ENCODE peak calls at places on chromosomes 1 and 21, in seven cellular contexts. Z is fibroblast of lung, C is trophoblast cell, E is neural progenitor cell, S is SK-N-SH, X is PC-9, Q is Karpas-422. T is an unnamed sample. For H3K79me2, the result is how much of the 10 kb centered on the place peaks cover.

GRCh38 chr1:29683472-29683871 is 447.1 kb downstream of the PTPRU start:
- DNase-seq in Z (no peak), C (no peak), E (no peak), S (no peak), X (no peak), Q (no peak), T (no peak)

GRCh38 chr1:24946861-24947658 is 17.0 kb upstream of the RUNX3 start:
- DNase-seq in Z (peak), C (no peak), E (no peak), S (no peak), X (no peak), Q (no peak), T (peak)

GRCh38 chr21:26007911-26008579 is 162.5 kb downstream of the APP start:
- DNase-seq in Z (peak), C (no peak), E (no peak), S (no peak), X (no peak), Q (no peak), T (peak)

GRCh38 chr1:220928320-220928719 is 49.1 kb downstream of the HLX start:
- DNase-seq in Z (no peak), C (no peak), E (no peak), S (no peak), X (no peak), Q (no peak), T (no peak)

GRCh38 chr21:15732290-15732995 is 2.7 kb downstream of the USP25 start:
- DNase-seq in Z (peak), C (peak), E (no peak), S (no peak), X (no peak), Q (peak), T (no peak)

GRCh38 chr1:47213230-47213676 is 18.8 kb downstream of the TAL1 start:
- DNase-seq in Z (no peak), C (no peak), E (no peak), S (no peak), X (no peak), Q (no peak), T (no peak)

GRCh38 chr21:23534833-23535232 is 2072.4 kb downstream of the MRPL39 start:
- DNase-seq in Z (no peak), C (no peak), E (no peak), S (no peak), X (no peak), Q (no peak), T (no peak)

GRCh38 chr1:94316183-94316582 is 78.8 kb upstream of the ARHGAP29 start:
- DNase-seq in Z (no peak), C (no peak), E (no peak), S (no peak), X (no peak), Q (no peak), T (no peak)

GRCh38 chr1:201214461-201214860 is 23.8 kb downstream of the IGFN1 start:
- DNase-seq in Z (no peak), C (no peak), E (peak), S (no peak), X (no peak), Q (peak), T (peak)

GRCh38 chr1:225999912-226000337 is 782 bp upstream of the SDE2 start:
- DNase-seq in Z (no peak), C (peak), E (no peak), S (no peak), X (no peak), Q (peak), T (peak)

GRCh38 chr1:198750081-198750480 is 111.2 kb downstream of the PTPRC start:
- DNase-seq in Z (no peak), C (no peak), E (no peak), S (no peak), X (no peak), Q (no peak), T (no peak)

GRCh38 chr1:167517535-167518330 is 596 bp downstream of the CD247 start:
- DNase-seq in Z (no peak), C (peak), E (no peak), S (no peak), X (peak), Q (no peak), T (no peak)

GRCh38 chr1:147676306-147677085 is 6.2 kb upstream of the ACP6 start:
- DNase-seq in Z (peak), C (no peak), E (no peak), S (no peak), X (peak), Q (no peak), T (peak)

DNA sequence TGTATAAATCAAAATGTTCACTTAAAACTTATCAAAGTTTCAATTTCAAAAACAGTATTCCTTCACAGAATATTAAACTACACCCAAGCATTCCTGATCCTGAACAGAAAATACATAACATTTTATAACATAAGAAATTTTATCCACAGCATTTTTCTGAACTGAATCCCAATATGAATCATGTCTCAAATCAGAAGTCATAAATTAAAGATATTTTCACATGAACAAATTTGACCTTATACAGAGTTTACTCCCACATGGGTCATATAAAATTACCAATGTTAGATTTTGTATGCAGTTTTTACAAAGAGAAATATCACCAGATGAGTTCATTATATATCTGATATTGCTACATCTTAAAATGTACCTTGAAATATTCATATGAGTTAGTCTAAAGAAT is 48.6 kb upstream of the ASPM start:
- DNase-seq in Z (no peak), C (no peak), E (no peak), S (no peak), X (no peak), Q (no peak), T (no peak)
- H3K79me2 ChIP-seq in Z (under half), C (under half), E (half or more), S (half or more), X (under half), Q (half or more), T (half or more)

GRCh38 chr1:214469290-214469689 is 82.1 kb downstream of the PTPN14 start:
- DNase-seq in Z (no peak), C (no peak), E (no peak), S (no peak), X (no peak), Q (no peak), T (no peak)

GRCh38 chr1:214463596-214463995 is 87.8 kb downstream of the PTPN14 start:
- DNase-seq in Z (peak), C (no peak), E (peak), S (no peak), X (no peak), Q (no peak), T (no peak)

GRCh38 chr1:214464303-214465287 is 86.8 kb downstream of the PTPN14 start:
- DNase-seq in Z (no peak), C (peak), E (no peak), S (no peak), X (no peak), Q (no peak), T (no peak)

GRCh38 chr1:214470132-214470531 is 81.3 kb downstream of the PTPN14 start:
- DNase-seq in Z (no peak), C (no peak), E (no peak), S (no peak), X (no peak), Q (no peak), T (no peak)

DNA sequence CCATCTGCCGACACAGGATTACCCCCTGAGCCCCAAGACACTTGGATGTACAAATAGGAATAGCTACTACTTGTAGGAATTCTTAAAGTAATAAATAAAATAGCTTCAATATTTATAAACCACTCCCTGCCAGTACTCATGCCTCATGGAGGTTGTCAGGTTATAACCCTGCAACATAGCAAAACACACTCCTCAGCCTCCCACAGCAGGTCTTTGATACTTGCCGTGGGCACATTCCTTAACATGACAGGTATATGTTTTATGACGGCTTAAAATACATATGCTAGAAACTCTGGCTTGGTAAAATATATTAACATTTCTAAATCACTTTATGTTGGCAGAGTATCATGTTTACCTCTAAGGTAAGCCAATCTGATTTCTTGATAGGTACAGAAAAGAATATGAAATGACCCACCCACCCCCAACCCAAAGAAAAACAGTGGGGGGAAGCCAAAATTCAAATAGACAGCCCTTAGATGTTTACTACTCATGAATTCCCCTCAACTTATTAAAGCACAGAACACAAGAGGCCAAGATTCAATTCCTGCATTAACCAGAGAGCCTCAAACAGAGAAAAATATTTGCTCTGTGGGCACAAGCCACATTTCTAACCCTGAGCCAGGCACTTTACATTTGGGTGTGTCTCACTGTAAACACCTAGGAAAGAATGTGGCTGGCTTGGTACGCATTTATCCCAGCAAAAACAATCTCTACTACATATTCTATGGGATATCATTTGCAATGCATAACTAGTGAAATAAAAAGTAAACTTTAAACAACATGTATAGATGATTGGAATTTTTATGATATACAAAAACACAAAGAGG is 84.4 kb downstream of the PTPN14 start:
- DNase-seq in Z (no peak), C (peak), E (no peak), S (no peak), X (peak), Q (no peak), T (peak)
- H3K4me3 ChIP-seq in Z (no peak), C (no peak), E (no peak), S (no peak), X (no peak), Q (no peak), T (no peak)

DNA sequence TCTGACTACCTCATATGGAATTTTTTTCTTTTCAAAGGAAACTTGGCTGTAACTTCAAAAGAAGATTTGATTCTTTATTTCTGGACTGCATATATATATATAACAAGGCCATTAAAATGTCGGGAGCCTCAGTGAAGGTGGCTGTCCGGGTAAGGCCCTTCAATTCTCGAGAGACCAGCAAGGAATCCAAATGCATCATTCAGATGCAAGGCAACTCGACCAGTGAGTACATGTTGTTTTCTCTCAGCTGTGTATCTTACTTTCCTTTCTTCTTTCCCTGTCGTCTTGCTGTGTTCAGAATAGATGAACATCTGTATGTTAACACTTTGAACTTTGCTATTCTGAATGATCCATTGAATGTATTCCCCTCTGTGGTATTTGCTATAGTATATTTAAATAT is 21.8 kb downstream of the KIF1B start:
- DNase-seq in Z (no peak), C (no peak), E (no peak), S (no peak), X (no peak), Q (no peak), T (peak)
- H3K79me2 ChIP-seq in Z (under half), C (under half), E (half or more), S (half or more), X (under half), Q (under half), T (half or more)

GRCh38 chr1:67685067-67685557 is at the start of gene GADD45A:
- DNase-seq in Z (peak), C (peak), E (peak), S (peak), X (peak), Q (peak), T (peak)
- H3K4me3 ChIP-seq in Z (peak), C (peak), E (peak), S (peak), X (peak), Q (peak), T (peak)

DNA sequence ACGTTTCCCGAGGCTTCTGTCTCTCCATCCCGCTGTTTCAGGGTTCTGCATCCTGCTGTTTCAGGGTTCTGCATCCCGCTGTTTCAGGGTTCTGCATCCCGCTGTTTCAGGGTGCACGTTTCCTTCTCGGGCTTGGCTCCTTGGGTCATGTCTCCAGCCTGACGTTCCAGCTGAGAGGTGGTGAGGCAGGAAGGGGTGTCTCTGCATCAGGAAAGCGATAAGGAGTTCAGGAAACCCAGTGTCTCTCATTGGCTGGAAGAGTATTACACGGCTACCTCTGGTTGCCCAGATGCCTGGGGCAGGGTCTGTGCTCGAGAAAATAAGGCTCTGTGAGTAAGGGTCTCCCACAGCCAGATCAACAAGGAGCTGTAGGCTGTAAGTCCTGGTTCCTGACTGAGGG is 21.1 kb downstream of the ADARB1 start:
- DNase-seq in Z (no peak), C (no peak), E (no peak), S (no peak), X (no peak), Q (no peak), T (no peak)
- H3K79me2 ChIP-seq in Z (under half), C (under half), E (under half), S (under half), X (under half), Q (under half), T (half or more)

GRCh38 chr21:45127937-45128336 is 53.6 kb downstream of the ADARB1 start:
- DNase-seq in Z (no peak), C (no peak), E (no peak), S (no peak), X (no peak), Q (no peak), T (no peak)

GRCh38 chr21:45129231-45129923 is 55.0 kb downstream of the ADARB1 start:
- DNase-seq in Z (peak), C (peak), E (no peak), S (no peak), X (peak), Q (no peak), T (peak)

GRCh38 chr21:45131537-45131999 is 57.2 kb downstream of the ADARB1 start:
- DNase-seq in Z (no peak), C (no peak), E (no peak), S (no peak), X (no peak), Q (no peak), T (no peak)

GRCh38 chr21:45128613-45129226 is 54.3 kb downstream of the ADARB1 start:
- DNase-seq in Z (peak), C (peak), E (peak), S (peak), X (peak), Q (peak), T (peak)

GRCh38 chr21:45130324-45130774 is 56.0 kb downstream of the ADARB1 start:
- DNase-seq in Z (peak), C (peak), E (no peak), S (no peak), X (no peak), Q (no peak), T (peak)
- H3K4me3 ChIP-seq in Z (peak), C (no peak), E (no peak), S (peak), X (no peak), Q (no peak), T (peak)

GRCh38 chr1:106063510-106063909 is 993.0 kb upstream of the PRMT6 start:
- DNase-seq in Z (no peak), C (peak), E (peak), S (no peak), X (no peak), Q (no peak), T (no peak)
- H3K79me2 ChIP-seq in Z (under half), C (under half), E (under half), S (under half), X (under half), Q (under half), T (under half)

DNA sequence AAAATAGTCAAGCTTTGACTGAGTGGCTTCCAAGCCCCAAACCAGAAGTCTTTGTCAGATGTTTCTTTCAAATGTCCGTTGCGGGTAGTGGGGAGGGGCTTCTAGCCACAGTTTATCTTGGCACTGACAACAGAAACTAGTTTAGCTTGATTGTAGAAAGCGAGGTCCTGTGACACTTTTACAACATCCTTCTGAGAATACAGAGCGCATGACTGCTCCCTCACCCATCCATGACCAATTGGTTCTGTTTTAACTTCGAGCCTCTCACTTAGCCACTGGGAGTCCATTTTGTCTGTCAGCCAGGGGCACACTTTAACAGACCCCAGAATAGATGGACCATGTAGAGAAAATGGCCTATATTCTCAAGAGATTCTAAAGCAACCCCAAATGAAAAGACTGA is 199.2 kb upstream of the ST6GALNAC5 start:
- DNase-seq in Z (no peak), C (no peak), E (no peak), S (no peak), X (no peak), Q (peak), T (no peak)
- H3K4me3 ChIP-seq in Z (no peak), C (no peak), E (no peak), S (no peak), X (no peak), Q (peak), T (no peak)

GRCh38 chr1:8389962-8390535 is 72.1 kb downstream of the SLC45A1 start:
- DNase-seq in Z (no peak), C (no peak), E (no peak), S (no peak), X (no peak), Q (no peak), T (no peak)
- H3K79me2 ChIP-seq in Z (half or more), C (under half), E (half or more), S (half or more), X (under half), Q (half or more), T (half or more)

GRCh38 chr1:178341218-178341956 is 155.4 kb downstream of the CLEC20A start:
- DNase-seq in Z (peak), C (peak), E (peak), S (peak), X (peak), Q (no peak), T (peak)

GRCh38 chr1:178337091-178337726 is 159.6 kb downstream of the CLEC20A start:
- DNase-seq in Z (no peak), C (no peak), E (no peak), S (no peak), X (no peak), Q (no peak), T (no peak)

GRCh38 chr1:178345238-178345637 is 151.5 kb downstream of the CLEC20A start:
- DNase-seq in Z (no peak), C (peak), E (no peak), S (no peak), X (no peak), Q (no peak), T (no peak)

GRCh38 chr1:178344513-178345077 is 152.2 kb downstream of the CLEC20A start:
- DNase-seq in Z (peak), C (peak), E (peak), S (peak), X (peak), Q (peak), T (peak)

GRCh38 chr1:178339834-178340233 is 156.9 kb downstream of the CLEC20A start:
- DNase-seq in Z (no peak), C (no peak), E (no peak), S (no peak), X (no peak), Q (no peak), T (no peak)
- H3K4me3 ChIP-seq in Z (no peak), C (no peak), E (no peak), S (no peak), X (no peak), Q (no peak), T (no peak)